ENCODE peak calls at places on chromosomes 6 and 20, in five cellular contexts. One of them, this sample, is unnamed. For H4K20me1, the result is how much of the 10 kb centered on the place peaks cover.

GRCh38 chr6:116371384-116372209 is 850 bp downstream of the DSE start:
- DNase-seq in SK-N-SH: peak
- DNase-seq in GM12878: no peak
- DNase-seq in HepG2: no peak
- DNase-seq in K562: no peak
- DNase-seq in this sample: peak

GRCh38 chr20:39075731-39076130 is 113.6 kb downstream of the DHX35 start:
- DNase-seq in GM12878: no peak
- DNase-seq in K562: no peak
- DNase-seq in SK-N-SH: no peak
- DNase-seq in HepG2: no peak
- DNase-seq in this sample: no peak

GRCh38 chr6:144286503-144287393 is 1.6 kb downstream of the UTRN start:
- DNase-seq in SK-N-SH: peak
- DNase-seq in HepG2: peak
- DNase-seq in GM12878: no peak
- DNase-seq in K562: peak
- DNase-seq in this sample: no peak

GRCh38 chr20:24942679-24943078 is 6.4 kb upstream of the CST7 start:
- DNase-seq in HepG2: no peak
- DNase-seq in GM12878: no peak
- DNase-seq in K562: no peak
- DNase-seq in SK-N-SH: no peak
- DNase-seq in this sample: no peak

GRCh38 chr6:34425132-34425497 is 754 bp downstream of the RPS10 start:
- DNase-seq in GM12878: no peak
- DNase-seq in K562: no peak
- DNase-seq in HepG2: no peak
- DNase-seq in SK-N-SH: no peak
- DNase-seq in this sample: no peak

GRCh38 chr6:29941006-29941405 is 1.3 kb upstream of the HLA-A start:
- DNase-seq in HepG2: no peak
- DNase-seq in SK-N-SH: no peak
- DNase-seq in K562: no peak
- DNase-seq in GM12878: no peak
- DNase-seq in this sample: no peak

GRCh38 chr6:138692058-138692977 is 81.3 kb upstream of the CCDC28A start:
- DNase-seq in K562: peak
- DNase-seq in HepG2: peak
- DNase-seq in GM12878: no peak
- DNase-seq in SK-N-SH: peak
- DNase-seq in this sample: peak

GRCh38 chr6:235763-236360 is 56.4 kb upstream of the DUSP22 start:
- DNase-seq in HepG2: peak
- DNase-seq in K562: no peak
- DNase-seq in GM12878: peak
- DNase-seq in SK-N-SH: no peak
- DNase-seq in this sample: no peak

GRCh38 chr6:15431762-15432495 is 186.1 kb downstream of the JARID2 start:
- DNase-seq in K562: no peak
- DNase-seq in SK-N-SH: no peak
- DNase-seq in GM12878: no peak
- DNase-seq in HepG2: peak
- DNase-seq in this sample: no peak

GRCh38 chr6:97594834-97595233 is 311.8 kb upstream of the MMS22L start:
- DNase-seq in K562: no peak
- DNase-seq in GM12878: no peak
- DNase-seq in SK-N-SH: no peak
- DNase-seq in HepG2: no peak
- DNase-seq in this sample: no peak

GRCh38 chr6:14966111-14966901 is 279.6 kb upstream of the JARID2 start:
- DNase-seq in K562: no peak
- DNase-seq in SK-N-SH: no peak
- DNase-seq in HepG2: no peak
- DNase-seq in GM12878: no peak
- DNase-seq in this sample: peak

GRCh38 chr20:37194616-37195015 is 15.3 kb upstream of the MROH8 start:
- DNase-seq in GM12878: no peak
- DNase-seq in K562: no peak
- DNase-seq in SK-N-SH: no peak
- DNase-seq in HepG2: no peak
- DNase-seq in this sample: no peak

GRCh38 chr6:3962897-3963296 is 113.7 kb downstream of the FAM50B start:
- DNase-seq in HepG2: no peak
- DNase-seq in K562: no peak
- DNase-seq in SK-N-SH: no peak
- DNase-seq in GM12878: no peak
- DNase-seq in this sample: no peak

GRCh38 chr6:108748063-108748462 is 100.2 kb upstream of the ARMC2 start:
- DNase-seq in HepG2: no peak
- DNase-seq in GM12878: no peak
- DNase-seq in SK-N-SH: no peak
- DNase-seq in K562: no peak
- DNase-seq in this sample: no peak

GRCh38 chr6:117616971-117617765 is 14.9 kb upstream of the GOPC start:
- DNase-seq in HepG2: no peak
- DNase-seq in K562: no peak
- DNase-seq in SK-N-SH: no peak
- DNase-seq in GM12878: no peak
- DNase-seq in this sample: no peak

GRCh38 chr6:33851959-33852358 is 48.2 kb upstream of the MLN start:
- DNase-seq in SK-N-SH: no peak
- DNase-seq in K562: peak
- DNase-seq in HepG2: peak
- DNase-seq in GM12878: no peak
- DNase-seq in this sample: peak

GRCh38 chr6:146297815-146298214 is 245.8 kb upstream of the RAB32 start:
- DNase-seq in GM12878: no peak
- DNase-seq in HepG2: no peak
- DNase-seq in SK-N-SH: no peak
- DNase-seq in K562: no peak
- DNase-seq in this sample: no peak

GRCh38 chr20:59587570-59587969 is 16.8 kb upstream of the PHACTR3 start:
- DNase-seq in HepG2: no peak
- DNase-seq in K562: no peak
- DNase-seq in GM12878: no peak
- DNase-seq in SK-N-SH: no peak
- DNase-seq in this sample: no peak

GRCh38 chr6:166598441-166599138 is 12.1 kb upstream of the RAMACL start:
- DNase-seq in K562: no peak
- DNase-seq in GM12878: no peak
- DNase-seq in HepG2: no peak
- DNase-seq in SK-N-SH: no peak
- DNase-seq in this sample: no peak

GRCh38 chr6:118350881-118351430 is 197.1 kb upstream of the PLN start:
- DNase-seq in SK-N-SH: no peak
- DNase-seq in GM12878: no peak
- DNase-seq in HepG2: no peak
- DNase-seq in K562: no peak
- DNase-seq in this sample: no peak

GRCh38 chr6:21455071-21455470 is 138.5 kb upstream of the SOX4 start:
- DNase-seq in HepG2: no peak
- DNase-seq in SK-N-SH: no peak
- DNase-seq in K562: no peak
- DNase-seq in GM12878: no peak
- DNase-seq in this sample: no peak

GRCh38 chr6:31465718-31466117 is 32.2 kb upstream of the MICB start:
- DNase-seq in GM12878: no peak
- DNase-seq in K562: no peak
- DNase-seq in HepG2: no peak
- DNase-seq in SK-N-SH: no peak
- DNase-seq in this sample: no peak

GRCh38 chr20:31839782-31840487 is 5.5 kb downstream of the FOXS1 start:
- DNase-seq in GM12878: no peak
- DNase-seq in HepG2: no peak
- DNase-seq in SK-N-SH: no peak
- DNase-seq in K562: peak
- DNase-seq in this sample: no peak

GRCh38 chr6:10559492-10560150 is 38.5 kb downstream of the GCNT2 start:
- DNase-seq in SK-N-SH: no peak
- DNase-seq in K562: no peak
- DNase-seq in GM12878: no peak
- DNase-seq in HepG2: no peak
- DNase-seq in this sample: no peak

GRCh38 chr6:139925894-139926641 is 551.6 kb upstream of the CITED2 start:
- DNase-seq in SK-N-SH: peak
- DNase-seq in GM12878: no peak
- DNase-seq in K562: no peak
- DNase-seq in HepG2: peak
- DNase-seq in this sample: no peak

GRCh38 chr20:50258790-50259483 is 68.3 kb downstream of the CEBPB start:
- DNase-seq in SK-N-SH: no peak
- DNase-seq in HepG2: no peak
- DNase-seq in K562: no peak
- DNase-seq in GM12878: no peak
- DNase-seq in this sample: no peak

GRCh38 chr6:55758156-55758942 is 117.0 kb downstream of the BMP5 start:
- DNase-seq in GM12878: no peak
- DNase-seq in SK-N-SH: no peak
- DNase-seq in HepG2: peak
- DNase-seq in K562: no peak
- DNase-seq in this sample: no peak

DNA sequence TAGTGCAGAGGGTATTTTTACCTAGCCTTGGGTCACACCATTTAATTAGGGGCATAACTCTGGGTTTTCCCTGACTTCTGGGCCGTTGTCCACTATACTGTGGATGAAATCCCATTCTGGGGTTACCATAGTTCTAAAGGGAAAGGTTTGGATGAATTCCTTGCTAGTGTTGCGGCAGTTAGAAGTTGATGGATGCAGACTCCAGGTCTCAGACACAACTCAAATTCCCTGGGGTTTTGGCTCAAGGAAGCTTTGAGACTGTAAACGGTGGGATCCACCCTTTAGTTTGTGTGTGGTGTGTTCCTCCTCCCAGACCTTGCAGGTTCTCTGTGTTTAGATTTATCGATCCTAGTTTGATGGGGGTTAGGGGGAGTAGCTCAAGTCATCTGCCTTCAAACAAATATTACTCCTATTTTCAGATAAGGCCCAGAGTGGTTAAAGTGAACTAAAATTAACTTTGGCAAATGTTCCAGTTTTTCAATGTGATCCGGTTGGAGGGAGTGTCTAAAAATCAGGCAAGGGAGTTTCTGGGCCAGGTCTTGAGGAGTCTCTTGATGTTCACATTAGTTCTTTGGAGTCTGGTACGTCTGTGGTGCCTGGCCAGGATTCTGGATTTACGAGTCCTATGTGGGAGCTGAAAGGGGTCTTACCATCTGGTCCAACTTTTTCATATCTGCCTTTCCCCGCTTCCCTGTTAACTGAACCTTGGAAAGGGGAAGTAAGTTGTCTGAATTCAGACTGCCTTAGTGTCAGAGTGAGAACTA is 1.5 kb downstream of the RALY start:
- DNase-seq in SK-N-SH: no peak
- DNase-seq in GM12878: no peak
- DNase-seq in K562: peak
- DNase-seq in HepG2: no peak
- DNase-seq in this sample: no peak
- H4K20me1 ChIP-seq in SK-N-SH: half or more
- H4K20me1 ChIP-seq in GM12878: under half
- H4K20me1 ChIP-seq in K562: under half
- H4K20me1 ChIP-seq in HepG2: half or more
- H4K20me1 ChIP-seq in this sample: under half

GRCh38 chr6:98971303-98971702 is 23.6 kb upstream of the FBXL4 start:
- DNase-seq in HepG2: no peak
- DNase-seq in K562: no peak
- DNase-seq in SK-N-SH: no peak
- DNase-seq in GM12878: no peak
- DNase-seq in this sample: no peak
- H3K4me2 ChIP-seq in HepG2: no peak
- H3K4me2 ChIP-seq in K562: no peak
- H3K4me2 ChIP-seq in SK-N-SH: no peak
- H3K4me2 ChIP-seq in GM12878: no peak
- H3K4me2 ChIP-seq in this sample: no peak

GRCh38 chr6:167734662-167735497 is 91.8 kb upstream of the AFDN start:
- DNase-seq in GM12878: no peak
- DNase-seq in HepG2: no peak
- DNase-seq in SK-N-SH: no peak
- DNase-seq in K562: no peak
- DNase-seq in this sample: no peak

GRCh38 chr6:167735498-167736201 is 91.1 kb upstream of the AFDN start:
- DNase-seq in HepG2: peak
- DNase-seq in SK-N-SH: no peak
- DNase-seq in GM12878: no peak
- DNase-seq in K562: no peak
- DNase-seq in this sample: no peak

GRCh38 chr6:167736486-167737204 is 90.1 kb upstream of the AFDN start:
- DNase-seq in GM12878: no peak
- DNase-seq in SK-N-SH: no peak
- DNase-seq in HepG2: no peak
- DNase-seq in K562: no peak
- DNase-seq in this sample: no peak

GRCh38 chr6:167738386-167738785 is 88.3 kb upstream of the AFDN start:
- DNase-seq in GM12878: no peak
- DNase-seq in SK-N-SH: no peak
- DNase-seq in K562: no peak
- DNase-seq in HepG2: no peak
- DNase-seq in this sample: no peak

GRCh38 chr6:167737205-167737830 is 89.4 kb upstream of the AFDN start:
- DNase-seq in GM12878: no peak
- DNase-seq in HepG2: no peak
- DNase-seq in SK-N-SH: no peak
- DNase-seq in K562: no peak
- DNase-seq in this sample: no peak
- TF ChIP-seq CHD2 in GM12878: no peak
- TF ChIP-seq CHD2 in HepG2: no peak
- TF ChIP-seq CHD2 in SK-N-SH: no peak
- TF ChIP-seq CHD2 in K562: no peak
- TF ChIP-seq CHD2 in this sample: no peak

GRCh38 chr6:85612690-85613474 is 19.2 kb upstream of the SNX14 start:
- DNase-seq in HepG2: no peak
- DNase-seq in SK-N-SH: no peak
- DNase-seq in K562: no peak
- DNase-seq in GM12878: no peak
- DNase-seq in this sample: no peak

GRCh38 chr6:85614780-85615179 is 21.1 kb upstream of the SNX14 start:
- DNase-seq in SK-N-SH: no peak
- DNase-seq in K562: no peak
- DNase-seq in HepG2: no peak
- DNase-seq in GM12878: no peak
- DNase-seq in this sample: no peak

DNA sequence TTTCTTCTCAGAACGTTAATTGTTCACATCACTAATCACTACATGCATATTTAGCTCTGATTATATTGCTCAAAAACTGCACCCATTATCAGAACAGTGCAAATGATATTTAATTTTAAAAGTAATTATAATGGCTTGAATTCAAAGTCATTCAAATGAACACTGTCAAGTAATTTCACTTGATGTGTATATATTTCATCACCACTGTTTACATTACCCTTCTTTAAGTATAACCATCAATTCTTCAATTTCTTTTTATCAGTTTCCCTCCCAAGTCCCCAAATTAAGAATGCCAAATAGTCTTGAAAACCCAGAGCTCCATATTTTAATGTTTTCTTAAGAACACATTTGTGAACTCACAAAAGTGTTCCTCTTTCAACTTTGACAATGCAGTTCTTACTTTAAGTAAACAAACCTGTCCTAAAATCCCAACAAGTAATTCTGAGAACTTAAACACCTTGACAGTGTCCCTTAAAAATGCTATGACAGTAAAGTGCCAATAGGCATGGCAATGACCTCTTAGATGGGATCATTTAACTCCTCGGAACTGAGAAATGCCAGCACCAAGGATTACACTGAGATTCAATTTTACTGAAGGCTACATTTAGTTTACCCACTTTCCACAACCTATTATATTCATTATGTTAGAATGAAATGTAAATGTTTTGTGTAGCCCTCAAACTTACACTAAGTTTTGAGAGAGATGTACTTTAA is 16.7 kb upstream of the SNX14 start:
- DNase-seq in GM12878: no peak
- DNase-seq in SK-N-SH: no peak
- DNase-seq in K562: no peak
- DNase-seq in HepG2: no peak
- DNase-seq in this sample: no peak
- H4K20me1 ChIP-seq in GM12878: under half
- H4K20me1 ChIP-seq in SK-N-SH: under half
- H4K20me1 ChIP-seq in K562: under half
- H4K20me1 ChIP-seq in HepG2: under half
- H4K20me1 ChIP-seq in this sample: under half